ENCODE peak calls at places on chromosomes 2 and 18, in four cellular contexts. N, J, D and X are unnamed samples.

GRCh38 chr2:106959975-106960632 is 74.1 kb upstream of the ST6GAL2 start:
- DNase-seq in N (no peak), D (no peak), J (no peak), X (no peak)

GRCh38 chr2:179354739-179355537 is 90.3 kb upstream of the SESTD1 start:
- DNase-seq in D (no peak), J (no peak), N (no peak), X (no peak)

GRCh38 chr2:60973705-60974104 is 43.8 kb upstream of the PEX13 start:
- DNase-seq in D (no peak), J (no peak), N (no peak), X (no peak)

GRCh38 chr2:201648-202433 is 62.0 kb downstream of the SH3YL1 start:
- DNase-seq in J (no peak), N (no peak), D (no peak), X (no peak)

GRCh38 chr18:63259581-63259830 is 60.1 kb downstream of the BCL2 start:
- DNase-seq in N (no peak), D (no peak), J (no peak), X (no peak)

GRCh38 chr2:171433763-171434670 is at the start of the genes DCAF17 and METTL8:
- DNase-seq in N (peak; percentile 81), J (peak; percentile 95), D (peak; percentile 92), X (peak; percentile 94)

GRCh38 chr2:37506407-37507068 is 162.1 kb downstream of the QPCT start:
- DNase-seq in N (no peak), J (no peak), D (no peak), X (no peak)

GRCh38 chr2:120831891-120832290 is 96.2 kb downstream of the GLI2 start:
- DNase-seq in D (no peak), N (no peak), J (no peak), X (no peak)

GRCh38 chr2:132469095-132469494 is 52.5 kb downstream of the GPR39 start:
- DNase-seq in D (no peak), J (no peak), N (no peak), X (no peak)

GRCh38 chr2:185108588-185108987 is 510.3 kb downstream of the ZNF804A start:
- DNase-seq in J (no peak), D (no peak), N (no peak), X (no peak)

GRCh38 chr2:179538406-179538805 is 273.8 kb upstream of the SESTD1 start:
- DNase-seq in N (no peak), J (no peak), D (no peak), X (no peak)

GRCh38 chr2:174120346-174120745 is 128.0 kb downstream of the OLA1 start:
- DNase-seq in D (no peak), N (no peak), J (no peak), X (no peak)

GRCh38 chr2:55011741-55012574 is 38.3 kb downstream of the RTN4 start:
- DNase-seq in J (no peak), N (no peak), D (no peak), X (no peak)

GRCh38 chr2:191155608-191156071 is 4.8 kb upstream of the STAT4 start:
- DNase-seq in J (no peak), D (no peak), N (no peak), X (no peak)

GRCh38 chr2:116200086-116200485 is 1614.4 kb upstream of the DDX18 start:
- DNase-seq in N (no peak), D (no peak), J (no peak), X (no peak)

GRCh38 chr18:8366656-8367055 is 242.6 kb upstream of the RAB12 start:
- DNase-seq in N (no peak), J (no peak), D (no peak), X (no peak)

GRCh38 chr2:204608261-204608660 is 63.0 kb downstream of the PARD3B start:
- DNase-seq in N (no peak), D (no peak), J (no peak), X (no peak)

GRCh38 chr18:61637905-61638304 is 254.9 kb downstream of the RNF152 start:
- DNase-seq in D (no peak), N (no peak), J (no peak), X (no peak)

GRCh38 chr2:226797289-226797988 is 2.2 kb downstream of the IRS1 start:
- DNase-seq in N (no peak), D (no peak), J (no peak), X (no peak)

GRCh38 chr2:19575618-19576017 is 217.2 kb upstream of the OSR1 start:
- DNase-seq in D (no peak), J (no peak), N (no peak), X (no peak)

GRCh38 chr2:237490805-237491194 is 3.7 kb downstream of the MLPH start:
- DNase-seq in D (no peak), N (no peak), J (no peak), X (no peak)

GRCh38 chr2:54103454-54104314 is 11.7 kb upstream of the ACYP2 start:
- DNase-seq in N (no peak), J (no peak), D (no peak), X (no peak)

GRCh38 chr2:237383991-237384671 is 29.8 kb downstream of the COL6A3 start:
- DNase-seq in N (no peak), J (no peak), D (no peak), X (no peak)

GRCh38 chr2:48790407-48791170 is 35.1 kb upstream of the LHCGR start:
- DNase-seq in J (no peak), N (no peak), D (no peak), X (no peak)

GRCh38 chr18:46675112-46675511 is 18.1 kb upstream of the LOXHD1 start:
- DNase-seq in D (no peak), J (no peak), N (no peak), X (no peak)

GRCh38 chr18:13051950-13052349 is 60.8 kb downstream of the CEP192 start:
- DNase-seq in N (peak; percentile 13), J (no peak), D (peak; percentile 47), X (peak; percentile 17)

GRCh38 chr18:49225160-49225559 is 235.3 kb downstream of the DYM start:
- DNase-seq in N (no peak), D (no peak), J (no peak), X (no peak)

GRCh38 chr18:13983506-13983905 is 68.2 kb upstream of the MC2R start:
- DNase-seq in D (no peak), J (no peak), N (no peak), X (no peak)

GRCh38 chr2:84894758-84895520 is 10.5 kb upstream of the TMSB10 start:
- DNase-seq in J (no peak), N (no peak), D (no peak), X (no peak)

GRCh38 chr2:238785528-238785860 is 62.4 kb upstream of the TWIST2 start:
- DNase-seq in D (no peak), N (no peak), J (no peak), X (no peak)

GRCh38 chr2:238787507-238787906 is 60.4 kb upstream of the TWIST2 start:
- DNase-seq in D (no peak), N (no peak), J (no peak), X (no peak)

GRCh38 chr2:238784671-238785527 is 63.0 kb upstream of the TWIST2 start:
- DNase-seq in D (no peak), J (peak; percentile 51), N (peak; percentile 52), X (no peak)

GRCh38 chr2:238786792-238787490 is 60.9 kb upstream of the TWIST2 start:
- DNase-seq in D (no peak), N (no peak), J (no peak), X (no peak)

DNA sequence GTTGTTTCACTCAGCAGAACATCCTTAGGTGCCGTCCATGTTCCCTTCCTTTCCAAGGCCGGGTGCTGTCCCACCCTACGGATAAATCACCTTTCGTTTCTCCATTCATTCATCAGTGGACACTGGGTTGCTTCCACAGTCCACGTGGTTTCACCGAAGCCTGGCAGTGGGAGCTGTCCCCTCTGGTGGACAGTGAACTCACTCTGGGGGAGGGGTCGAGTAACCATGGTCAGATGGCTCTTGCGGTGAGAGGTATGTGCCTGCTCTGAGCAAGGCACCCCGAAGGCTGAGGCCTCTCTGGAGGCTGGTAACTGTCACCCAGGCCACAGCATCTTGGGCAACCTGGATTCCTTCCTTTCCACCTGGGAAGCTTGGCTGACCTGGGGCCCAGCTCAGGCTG is 61.5 kb upstream of the TWIST2 start:
- DNase-seq in D (no peak), N (no peak), J (no peak), X (no peak)
- TF ChIP-seq SPI1 in D (no peak), N (no peak), J (no peak), X (no peak)

GRCh38 chr2:215967590-215968373 is 45.6 kb downstream of the MREG start:
- DNase-seq in D (no peak), J (no peak), N (no peak), X (no peak)

GRCh38 chr2:215968499-215968898 is 44.9 kb downstream of the MREG start:
- DNase-seq in D (no peak), J (no peak), N (no peak), X (no peak)

GRCh38 chr2:215966274-215966673 is 47.1 kb downstream of the MREG start:
- DNase-seq in J (no peak), D (no peak), N (no peak), X (no peak)

GRCh38 chr2:215965532-215966152 is 47.7 kb downstream of the MREG start:
- DNase-seq in J (no peak), D (no peak), N (no peak), X (no peak)

DNA sequence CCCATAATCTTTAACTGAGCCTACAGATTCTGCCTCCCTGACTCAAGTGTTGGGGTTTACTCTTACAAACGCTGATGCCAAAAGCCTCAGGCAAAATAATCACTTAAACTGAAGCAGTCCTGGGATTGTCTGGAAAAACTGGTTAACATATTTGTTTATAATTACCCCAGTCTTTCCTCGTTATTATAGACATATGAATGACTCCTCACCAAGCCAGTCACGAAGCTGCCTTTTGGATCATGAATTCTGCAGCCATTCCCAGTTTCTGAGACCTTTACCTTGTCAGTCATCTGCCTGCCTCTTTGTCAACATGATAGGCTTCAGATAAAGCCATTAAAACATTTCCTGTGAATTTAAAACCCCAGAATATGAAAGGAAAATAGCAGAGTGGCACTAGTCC is 46.4 kb downstream of the MREG start:
- DNase-seq in J (no peak), N (no peak), D (no peak), X (no peak)
- TF ChIP-seq SPI1 in J (no peak), N (no peak), D (no peak), X (no peak)

GRCh38 chr2:172863341-172863740 is 127.7 kb downstream of the RAPGEF4 start:
- DNase-seq in J (no peak), D (no peak), N (no peak), X (no peak)

GRCh38 chr2:172859821-172860707 is 124.4 kb downstream of the RAPGEF4 start:
- DNase-seq in J (no peak), D (no peak), N (no peak), X (no peak)

GRCh38 chr2:172862077-172862476 is 126.4 kb downstream of the RAPGEF4 start:
- DNase-seq in J (no peak), D (no peak), N (no peak), X (no peak)

GRCh38 chr2:172861632-172862031 is 126.0 kb downstream of the RAPGEF4 start:
- DNase-seq in N (no peak), D (no peak), J (no peak), X (no peak)

GRCh38 chr2:172861163-172861562 is 125.5 kb downstream of the RAPGEF4 start:
- DNase-seq in J (no peak), D (no peak), N (no peak), X (no peak)
- TF ChIP-seq SPI1 in J (no peak), D (no peak), N (no peak), X (no peak)

GRCh38 chr2:73982140-73982617 is 2.5 kb upstream of the TET3 start:
- DNase-seq in N (no peak), D (no peak), J (no peak), X (no peak)

GRCh38 chr2:73985318-73986084 is 791 bp downstream of the TET3 start:
- DNase-seq in D (peak; percentile 85), N (peak; percentile 53), J (peak; percentile 89), X (no peak)

GRCh38 chr2:73984203-73984921 is at the start of gene TET3:
- DNase-seq in N (peak; percentile 64), J (peak; percentile 86), D (no peak), X (no peak)

GRCh38 chr2:73984922-73985317 is 210 bp downstream of the TET3 start:
- DNase-seq in D (peak; percentile 60), N (peak; percentile 53), J (no peak), X (no peak)

GRCh38 chr2:73983322-73984202 is 1.1 kb upstream of the TET3 start:
- DNase-seq in D (no peak), N (no peak), J (no peak), X (no peak)
- TF ChIP-seq SPI1 in D (no peak), N (no peak), J (peak; percentile 51), X (peak; percentile 44)